ENCODE peak calls at places on chromosome 19, in five cellular contexts. S, X, J, E and R are unnamed samples.
A peak's percentile ranks its signal among the peaks of the same experiment; 100 is the strongest.

GRCh38 chr19:46297700-46298476 is 1.0 kb downstream of the HIF3A start:
- DNase-seq in S (peak; percentile 82), X (no peak), J (peak; percentile 64), E (peak; percentile 93), R (peak; percentile 54)

GRCh38 chr19:29031216-29031615 is 181.7 kb downstream of the UQCRFS1 start:
- DNase-seq in S (no peak), X (no peak), J (no peak), E (no peak), R (no peak)

GRCh38 chr19:2084993-2085720 is 11.0 kb downstream of the MOB3A start:
- DNase-seq in S (peak; percentile 88), X (peak; percentile 73), J (peak; percentile 43), E (peak; percentile 88), R (peak; percentile 50)

GRCh38 chr19:29002336-29002735 is 210.6 kb downstream of the UQCRFS1 start:
- DNase-seq in S (peak; percentile 25), X (no peak), J (no peak), E (peak; percentile 43), R (no peak)

GRCh38 chr19:34319785-34320184 is 45.2 kb upstream of the GPI start:
- DNase-seq in S (no peak), X (no peak), J (no peak), E (no peak), R (peak; percentile 36)

GRCh38 chr19:45179063-45179847 is 671 bp downstream of the BLOC1S3 start:
- DNase-seq in S (peak; percentile 81), X (peak; percentile 70), J (peak; percentile 70), E (no peak), R (peak; percentile 22)

GRCh38 chr19:13022859-13023636 is 27.8 kb downstream of the NFIX start:
- DNase-seq in S (peak; percentile 86), X (peak; percentile 74), J (peak; percentile 97), E (peak; percentile 93), R (peak; percentile 97)

GRCh38 chr19:33871605-33872004 is 74.9 kb downstream of the KCTD15 start:
- DNase-seq in S (no peak), X (no peak), J (no peak), E (no peak), R (no peak)

GRCh38 chr19:14555918-14556661 is 15.8 kb downstream of the NDUFB7 start:
- DNase-seq in S (no peak), X (no peak), J (peak; percentile 44), E (no peak), R (peak; percentile 24)

GRCh38 chr19:355134-355533 is 10.5 kb upstream of the MIER2 start:
- DNase-seq in S (no peak), X (no peak), J (no peak), E (no peak), R (no peak)

GRCh38 chr19:5053661-5054060 is 84.7 kb downstream of the KDM4B start:
- DNase-seq in S (no peak), X (no peak), J (no peak), E (no peak), R (no peak)
- H3K4me3 ChIP-seq in S (no peak overlapping the region), X (no peak overlapping the region), J (no peak overlapping the region), E (no peak overlapping the region), R (no peak overlapping the region)

GRCh38 chr19:52391135-52391534 is 6.5 kb upstream of the ZNF528 start:
- DNase-seq in S (no peak), X (no peak), J (no peak), E (no peak), R (no peak)
- TF ChIP-seq CTCF in S (no peak), X (no peak), J (no peak), E (no peak), R (no peak)

GRCh38 chr19:47471381-47471732 is 336 bp downstream of the SLC8A2 start:
- DNase-seq in S (no peak), X (no peak), J (no peak), E (no peak), R (no peak)
- H3K4me3 ChIP-seq in S (no peak overlapping the region), X (no peak overlapping the region), J (no peak overlapping the region), E (no peak overlapping the region), R (no peak overlapping the region)

GRCh38 chr19:42290136-42290522 is 11.8 kb upstream of the PRR19 start:
- DNase-seq in S (no peak), X (no peak), J (no peak), E (peak; percentile 70), R (no peak)

GRCh38 chr19:42288411-42288810 is 13.5 kb upstream of the PRR19 start:
- DNase-seq in S (no peak), X (no peak), J (no peak), E (peak; percentile 32), R (no peak)

GRCh38 chr19:42287826-42288107 is 14.2 kb upstream of the PRR19 start:
- DNase-seq in S (no peak), X (no peak), J (no peak), E (no peak), R (no peak)

GRCh38 chr19:42289556-42290041 is 12.3 kb upstream of the PRR19 start:
- DNase-seq in S (no peak), X (no peak), J (no peak), E (peak; percentile 65), R (no peak)

DNA sequence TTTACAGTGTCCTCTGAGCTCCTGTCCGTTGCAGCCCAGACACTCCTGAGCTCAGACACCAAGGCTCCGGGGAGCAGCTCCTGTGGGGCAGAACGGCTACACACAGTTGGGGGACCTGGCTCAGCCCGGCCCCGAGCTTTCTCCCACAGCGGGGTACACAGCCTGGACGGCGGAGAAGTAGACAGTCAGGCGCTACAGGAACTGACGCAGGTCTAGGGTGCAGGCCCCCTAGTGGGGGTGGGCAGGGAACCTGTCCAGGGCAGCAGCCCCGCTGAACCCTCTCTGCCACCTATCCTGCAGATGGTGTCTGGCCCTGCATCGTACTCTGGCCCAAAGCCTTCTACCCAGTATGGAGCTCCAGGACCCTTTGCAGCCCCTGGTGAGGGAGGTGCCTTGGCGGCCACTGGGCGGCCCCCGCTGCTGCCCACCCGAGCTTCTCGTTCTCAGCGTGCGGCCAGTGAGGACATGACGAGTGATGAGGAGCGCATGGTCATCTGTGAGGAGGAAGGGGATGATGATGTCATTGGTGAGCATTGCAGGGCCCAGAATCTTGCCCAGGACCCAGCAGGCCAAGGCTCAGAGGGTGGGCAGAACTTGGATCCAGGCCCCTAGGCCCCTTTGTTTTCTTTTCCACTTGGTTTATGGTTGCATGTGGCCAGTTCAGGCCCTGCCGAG is 12.9 kb upstream of the PRR19 start:
- DNase-seq in S (no peak), X (no peak), J (no peak), E (peak; percentile 79), R (no peak)
- TF ChIP-seq CTCF in S (no peak), X (no peak), J (no peak), E (no peak), R (no peak)

GRCh38 chr19:3411636-3412035 is 45.3 kb downstream of the NFIC start:
- DNase-seq in S (no peak), X (peak; percentile 81), J (no peak), E (no peak), R (no peak)

GRCh38 chr19:3409346-3410064 is 43.1 kb downstream of the NFIC start:
- DNase-seq in S (no peak), X (peak; percentile 93), J (no peak), E (peak; percentile 88), R (peak; percentile 69)

GRCh38 chr19:3407556-3408516 is 41.5 kb downstream of the NFIC start:
- DNase-seq in S (no peak), X (no peak), J (peak; percentile 38), E (no peak), R (peak; percentile 32)

GRCh38 chr19:3406571-3407111 is 40.3 kb downstream of the NFIC start:
- DNase-seq in S (no peak), X (no peak), J (no peak), E (no peak), R (no peak)

GRCh38 chr19:3408996-3409345 is 42.6 kb downstream of the NFIC start:
- DNase-seq in S (no peak), X (no peak), J (no peak), E (no peak), R (no peak)
- H3K4me3 ChIP-seq in S (no peak overlapping the region), X (peak overlapping the region; percentile 66), J (no peak overlapping the region), E (no peak overlapping the region), R (no peak overlapping the region)

DNA sequence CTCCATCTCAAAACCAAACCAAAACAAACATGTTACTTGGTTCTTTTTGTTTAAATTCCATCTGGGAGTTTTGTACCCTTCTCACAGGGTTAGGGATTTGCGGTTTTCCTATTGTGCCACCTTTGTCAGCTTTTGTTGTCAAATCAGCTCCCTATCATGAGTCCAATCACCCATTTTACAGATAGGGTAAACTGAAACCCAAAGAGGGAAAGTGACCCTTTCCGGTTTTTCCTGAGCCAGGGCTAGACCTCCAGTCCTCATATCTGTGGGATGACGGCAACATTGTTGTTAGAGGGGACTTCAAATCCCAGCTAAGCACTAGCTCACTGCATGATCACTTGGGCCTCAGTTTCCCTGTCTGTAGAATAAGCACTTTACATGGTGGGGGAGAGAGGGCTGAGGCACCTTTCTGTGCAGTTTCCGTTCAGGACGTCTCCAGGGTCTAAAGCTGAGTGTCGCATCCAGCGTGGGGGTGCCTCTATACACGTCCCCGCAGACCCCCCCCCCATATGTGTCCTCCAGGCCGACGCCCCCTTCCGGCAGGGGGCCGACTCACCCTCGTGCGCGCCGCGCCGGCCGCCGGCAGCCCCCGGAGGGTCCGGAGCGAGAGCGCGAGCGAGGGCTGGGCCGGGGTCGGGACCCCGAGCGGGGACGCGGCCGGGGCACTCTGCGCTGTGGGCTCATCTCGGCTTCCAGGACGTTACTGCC is 3.9 kb downstream of the CCDC194 start:
- DNase-seq in S (no peak), X (no peak), J (no peak), E (no peak), R (no peak)
- TF ChIP-seq CTCF in S (no peak), X (no peak), J (no peak), E (no peak), R (no peak)

DNA sequence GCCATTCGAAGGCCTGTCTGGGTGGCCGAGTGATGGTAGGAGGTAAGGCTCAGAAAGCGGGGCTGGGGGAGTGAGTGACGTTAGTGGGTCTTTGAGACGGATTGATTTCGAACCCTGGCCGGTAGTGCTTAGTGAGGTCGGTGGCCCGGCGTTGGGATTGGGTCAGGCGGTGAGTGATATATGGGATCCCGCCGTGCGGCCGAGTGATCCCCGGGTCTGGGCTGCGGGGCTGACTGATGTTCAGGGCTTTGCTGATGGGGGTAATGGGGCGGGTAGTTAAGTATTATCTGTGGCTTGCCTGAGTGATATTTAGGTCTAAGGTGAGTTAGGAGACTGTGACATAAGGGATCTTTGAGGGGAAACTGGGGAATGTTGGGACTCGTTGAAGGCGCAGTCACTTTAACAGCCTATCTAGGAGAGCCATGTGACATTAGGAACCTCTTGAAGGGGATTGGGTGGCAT is 446 bp downstream of the PSMC4 start:
- DNase-seq in S (no peak), X (no peak), J (no peak), E (no peak), R (peak; percentile 10)
- H3K4me3 ChIP-seq in S (peak overlapping the region; percentile 88), X (peak overlapping the region; percentile 61), J (peak overlapping the region; percentile 72), E (peak overlapping the region; percentile 88), R (peak overlapping the region; percentile 95)